ENCODE peak calls at places on chromosome 5, in five cellular contexts. I is K562, O is spleen, C is HCT116, A is H1. Y is an unnamed sample.

GRCh38 chr5:109364977-109365376 is 44.8 kb downstream of the PJA2 start:
- DNase-seq in C (no peak), I (no peak), A (no peak), O (no peak), Y (no peak)

GRCh38 chr5:52007230-52007858 is 624.1 kb downstream of the ISL1 start:
- DNase-seq in A (no peak), C (peak), I (peak), O (no peak), Y (peak)

GRCh38 chr5:89967806-89968444 is 441.6 kb downstream of the CETN3 start:
- DNase-seq in A (no peak), I (no peak), O (no peak), C (no peak), Y (peak)

GRCh38 chr5:154642499-154643245 is 112.5 kb upstream of the LARP1 start:
- DNase-seq in O (no peak), I (peak), C (peak), A (no peak), Y (no peak)

GRCh38 chr5:55102345-55102744 is at the start of gene GZMA:
- DNase-seq in I (no peak), A (no peak), O (no peak), C (no peak), Y (no peak)

GRCh38 chr5:531101-531748 is 7.0 kb upstream of the SLC9A3 start:
- DNase-seq in C (no peak), I (no peak), A (no peak), O (peak), Y (no peak)

GRCh38 chr5:143116817-143117216 is 286.7 kb downstream of the NR3C1 start:
- DNase-seq in I (no peak), O (no peak), C (no peak), A (no peak), Y (no peak)

GRCh38 chr5:150517272-150518152 is 9.6 kb downstream of the NDST1 start:
- DNase-seq in A (no peak), C (peak), I (peak), O (no peak), Y (no peak)

GRCh38 chr5:83567741-83568530 is 96.4 kb downstream of the VCAN start:
- DNase-seq in C (no peak), A (no peak), O (no peak), I (no peak), Y (peak)

GRCh38 chr5:138853132-138853531 is 22.0 kb downstream of the LRRTM2 start:
- DNase-seq in I (no peak), C (no peak), A (no peak), O (no peak), Y (no peak)

GRCh38 chr5:13251623-13252367 is 692.7 kb downstream of the DNAH5 start:
- DNase-seq in C (no peak), A (no peak), O (no peak), I (no peak), Y (no peak)

GRCh38 chr5:78899922-78900362 is 85.2 kb downstream of the ARSB start:
- DNase-seq in A (peak), O (no peak), I (peak), C (peak), Y (no peak)

GRCh38 chr5:10885026-10885425 is 124.0 kb upstream of the DAP start:
- DNase-seq in I (no peak), C (no peak), A (no peak), O (no peak), Y (no peak)

GRCh38 chr5:33409435-33410146 is 31.2 kb upstream of the TARS1 start:
- DNase-seq in I (no peak), O (no peak), A (no peak), C (no peak), Y (no peak)

GRCh38 chr5:53288511-53288910 is 179.0 kb upstream of the MOCS2 start:
- DNase-seq in I (no peak), C (no peak), A (no peak), O (no peak), Y (no peak)

GRCh38 chr5:177509361-177509951 is at the start of gene DOK3:
- DNase-seq in O (peak), I (peak), A (no peak), C (no peak), Y (no peak)

GRCh38 chr5:176916337-176916736 is 17.2 kb upstream of the HK3 start:
- DNase-seq in A (no peak), I (no peak), C (no peak), O (no peak), Y (no peak)

GRCh38 chr5:32443541-32444190 is 874 bp downstream of the ZFR start:
- DNase-seq in C (no peak), O (peak), I (peak), A (peak), Y (no peak)

GRCh38 chr5:72180925-72181324 is 73.7 kb downstream of the MAP1B start:
- DNase-seq in I (no peak), A (no peak), C (no peak), O (no peak), Y (no peak)

GRCh38 chr5:72179816-72180440 is 72.7 kb downstream of the MAP1B start:
- DNase-seq in A (no peak), I (no peak), O (no peak), C (no peak), Y (no peak)

GRCh38 chr5:72177538-72177937 is 70.3 kb downstream of the MAP1B start:
- DNase-seq in C (no peak), A (no peak), O (no peak), I (no peak), Y (no peak)

GRCh38 chr5:72183231-72183630 is 76.0 kb downstream of the MAP1B start:
- DNase-seq in O (no peak), I (no peak), C (no peak), A (no peak), Y (no peak)

DNA sequence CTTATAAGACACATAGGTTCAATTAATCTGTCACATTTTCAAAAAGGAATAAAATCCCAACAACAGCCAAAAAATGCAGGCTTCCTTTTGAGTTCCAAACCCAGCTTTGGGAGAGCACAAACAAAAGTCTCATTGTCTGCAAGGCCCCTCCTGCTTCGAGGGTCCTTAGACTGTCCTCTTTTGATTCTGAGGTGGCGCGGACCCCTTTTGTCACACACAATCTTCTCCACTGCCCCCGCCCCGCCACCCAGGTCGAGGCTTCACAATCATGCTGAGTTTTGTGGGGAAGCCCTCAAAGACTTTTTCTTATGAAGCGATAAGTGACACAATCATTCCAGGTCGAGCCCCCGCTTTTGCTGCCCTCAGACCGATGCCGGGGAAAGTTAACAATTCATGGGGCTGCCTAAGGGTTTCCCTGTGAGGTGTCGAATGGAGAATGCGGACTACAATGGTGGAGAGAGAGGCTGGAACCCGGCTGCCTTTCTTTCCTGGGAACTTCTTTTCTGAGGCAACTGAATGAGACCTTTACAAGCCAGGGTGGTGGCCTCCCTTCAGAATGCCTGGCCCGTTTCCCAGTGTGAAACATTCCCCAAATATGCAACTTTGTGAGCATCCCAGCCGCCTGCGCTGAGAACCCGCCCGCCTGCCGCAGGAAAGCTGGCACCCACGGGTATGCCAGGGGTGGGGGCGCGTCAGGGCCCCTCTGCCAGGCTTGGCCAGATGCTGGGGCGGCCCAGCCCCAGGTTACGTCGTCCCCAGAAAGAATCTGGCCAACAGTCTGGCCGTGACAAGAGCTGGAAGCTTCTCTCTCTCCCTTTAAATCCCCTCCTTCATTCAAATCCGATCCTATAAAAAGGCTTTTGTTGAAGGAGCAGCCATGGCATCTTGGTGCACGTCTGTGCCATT is 71.9 kb downstream of the MAP1B start:
- DNase-seq in I (no peak), A (no peak), C (peak), O (no peak), Y (no peak)
- H3K4me3 ChIP-seq in I (no peak), A (no peak), C (peak), O (no peak), Y (no peak)

GRCh38 chr5:151684690-151685361 is 1.9 kb downstream of the SPARC start:
- DNase-seq in C (no peak), O (no peak), I (peak), A (peak), Y (peak)
- TF ChIP-seq POLR2AphosphoS5 in C (no peak), O (peak), I (no peak), A (no peak), Y (peak)

GRCh38 chr5:157709346-157709745 is 21.9 kb upstream of the THG1L start:
- DNase-seq in I (no peak), C (no peak), A (no peak), O (no peak), Y (no peak)

GRCh38 chr5:157714036-157714435 is 17.2 kb upstream of the THG1L start:
- DNase-seq in O (no peak), C (no peak), A (no peak), I (no peak), Y (no peak)

GRCh38 chr5:157710887-157711286 is 20.3 kb upstream of the THG1L start:
- DNase-seq in I (no peak), A (no peak), O (no peak), C (no peak), Y (no peak)

GRCh38 chr5:157708866-157709265 is 22.4 kb upstream of the THG1L start:
- DNase-seq in C (no peak), I (no peak), A (no peak), O (no peak), Y (no peak)

DNA sequence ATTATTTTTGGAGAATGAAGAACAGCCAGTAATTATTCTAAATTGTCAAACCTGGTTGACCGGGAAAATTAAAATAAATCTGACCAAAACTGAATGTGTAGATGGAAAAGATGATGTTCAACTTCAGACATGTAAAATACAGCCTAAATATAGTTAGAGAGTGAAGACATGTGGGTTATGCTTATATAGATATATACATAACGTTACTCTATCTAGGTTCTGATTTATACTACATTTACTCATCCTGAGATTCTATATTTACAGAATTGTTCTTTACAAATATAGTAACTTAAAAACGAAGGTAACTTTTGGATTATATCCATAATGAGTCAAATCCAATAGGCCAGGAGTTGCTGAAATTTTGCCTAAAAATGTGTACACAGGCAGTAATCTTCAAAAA is 20.8 kb upstream of the THG1L start:
- DNase-seq in C (no peak), I (no peak), A (no peak), O (no peak), Y (no peak)
- H3K4me3 ChIP-seq in C (no peak), I (no peak), A (no peak), O (no peak), Y (no peak)

GRCh38 chr5:160083501-160083900 is 35.7 kb downstream of the PWWP2A start:
- DNase-seq in A (no peak), C (no peak), I (no peak), O (no peak), Y (no peak)
- TF ChIP-seq POLR2AphosphoS5 in A (no peak), C (no peak), I (no peak), O (no peak), Y (no peak)

DNA sequence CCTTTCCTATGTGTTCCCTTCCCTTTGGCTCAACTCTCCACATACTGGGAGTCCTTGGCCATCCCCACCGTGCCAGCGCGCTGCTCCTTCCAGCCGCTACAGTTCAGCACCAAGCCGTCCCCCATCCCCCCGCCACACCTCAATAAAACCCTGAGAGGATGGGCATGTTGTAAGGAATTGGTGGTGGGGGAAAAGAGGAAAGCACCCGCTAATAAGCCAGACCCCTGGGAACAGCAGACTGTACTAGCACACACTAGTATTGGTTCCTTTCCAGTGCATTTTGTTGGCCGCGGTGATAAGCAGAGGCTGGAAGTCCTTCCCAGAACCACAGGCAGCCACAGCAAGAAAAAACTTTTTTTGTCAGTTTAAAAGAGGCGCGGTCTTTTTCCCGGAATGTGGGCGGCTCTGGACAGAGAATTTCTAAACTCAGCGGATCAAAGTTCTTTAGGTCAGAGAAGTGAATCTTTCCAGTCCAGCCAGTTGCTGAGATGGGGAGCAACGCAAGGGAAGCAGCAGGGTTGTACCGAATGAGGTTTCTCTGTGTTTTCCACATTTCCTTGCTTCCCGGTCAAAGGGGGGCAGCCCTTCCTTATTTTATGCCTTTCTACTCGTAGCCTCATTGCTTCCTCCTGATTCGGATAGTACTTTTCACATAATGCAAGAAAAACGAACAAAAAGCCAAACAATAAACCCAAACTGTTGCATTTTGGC is 2.1 kb downstream of the CHSY3 start:
- DNase-seq in A (peak), O (no peak), I (no peak), C (no peak), Y (no peak)
- H3K4me3 ChIP-seq in A (peak), O (peak), I (no peak), C (no peak), Y (peak)

GRCh38 chr5:14806452-14806851 is 65.1 kb downstream of the ANKH start:
- DNase-seq in I (peak), A (no peak), O (no peak), C (no peak), Y (no peak)
- TF ChIP-seq POLR2AphosphoS5 in I (no peak), A (no peak), O (peak), C (no peak), Y (no peak)

DNA sequence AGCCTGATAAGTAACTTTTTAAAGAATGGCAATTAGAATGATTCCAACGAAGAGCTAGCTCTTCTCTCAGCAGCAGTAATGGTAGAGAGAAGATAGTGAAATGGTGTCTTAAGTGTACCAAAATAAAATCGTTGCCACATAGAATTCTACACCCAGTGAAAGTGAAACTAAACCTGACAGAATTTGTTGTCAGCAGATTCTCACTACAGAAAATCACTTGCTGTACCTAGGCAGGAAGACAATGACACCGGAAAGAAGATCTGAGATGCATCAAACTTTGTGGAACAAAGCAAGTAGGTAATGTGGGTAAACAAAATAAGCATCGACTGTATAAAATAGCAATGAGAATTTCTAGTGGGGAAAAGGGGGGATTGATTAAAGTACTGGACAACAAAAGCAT is 20.7 kb upstream of the EBF1 start:
- DNase-seq in O (no peak), A (no peak), I (no peak), C (no peak), Y (no peak)
- H3K4me3 ChIP-seq in O (peak), A (no peak), I (peak), C (no peak), Y (peak)

DNA sequence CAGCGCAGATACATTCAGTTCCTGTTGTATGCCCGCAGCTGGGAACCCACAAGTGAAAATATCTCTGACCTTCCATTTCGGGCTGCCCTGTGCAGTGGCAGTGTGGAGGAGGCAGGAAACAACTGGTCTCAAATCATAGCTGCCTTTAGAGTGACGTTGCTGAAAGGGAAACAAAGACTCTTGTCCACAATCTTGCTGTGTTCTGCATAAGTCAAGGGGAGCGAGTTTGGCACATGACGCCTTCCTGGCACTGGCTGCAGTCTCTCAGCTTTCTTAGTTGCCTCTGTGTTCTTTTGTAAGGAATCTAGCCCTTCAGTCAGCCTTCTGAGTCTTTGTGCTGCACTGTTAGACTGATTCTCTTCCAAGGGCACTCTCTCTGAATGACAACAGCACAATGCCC is 24.0 kb downstream of the ADAMTS16 start:
- DNase-seq in A (no peak), O (no peak), C (no peak), I (no peak), Y (no peak)
- TF ChIP-seq POLR2AphosphoS5 in A (no peak), O (no peak), C (no peak), I (no peak), Y (no peak)

GRCh38 chr5:179301796-179302195 is 43.5 kb downstream of the ADAMTS2 start:
- DNase-seq in C (no peak), O (peak), A (no peak), I (no peak), Y (no peak)

GRCh38 chr5:179298181-179298993 is 46.9 kb downstream of the ADAMTS2 start:
- DNase-seq in I (no peak), O (peak), A (no peak), C (no peak), Y (no peak)

GRCh38 chr5:179302499-179303185 is 42.6 kb downstream of the ADAMTS2 start:
- DNase-seq in A (no peak), O (peak), I (peak), C (no peak), Y (no peak)

GRCh38 chr5:179301376-179301775 is 43.9 kb downstream of the ADAMTS2 start:
- DNase-seq in I (no peak), A (no peak), C (no peak), O (peak), Y (no peak)

DNA sequence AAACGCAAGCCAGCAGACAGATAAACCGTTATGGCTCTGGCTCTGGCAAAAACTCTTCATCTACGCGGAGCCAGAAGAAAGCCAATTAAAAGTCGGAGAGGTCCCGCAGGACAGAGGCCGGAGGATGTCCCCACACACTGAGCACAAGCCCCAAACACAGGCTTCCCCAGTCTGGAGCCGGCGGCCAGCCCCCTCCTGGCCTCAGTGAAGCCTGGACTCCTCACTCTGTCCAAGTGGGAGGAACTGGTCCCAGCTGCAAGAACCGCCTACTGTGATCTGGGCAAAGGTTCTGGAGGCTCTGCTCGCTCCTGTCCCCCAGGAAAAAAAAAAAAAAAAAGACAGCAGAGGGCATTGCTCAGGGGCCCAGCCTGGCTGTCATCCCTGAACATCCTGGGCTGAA is 44.4 kb downstream of the ADAMTS2 start:
- DNase-seq in O (peak), A (no peak), I (no peak), C (no peak), Y (no peak)
- H3K4me3 ChIP-seq in O (no peak), A (no peak), I (no peak), C (no peak), Y (no peak)